ENCODE peak calls at places on chromosomes 7 and 10, in nine cellular contexts. E is CD4-positive, alpha-beta T cell; N is T-helper 2 cell; Z is NCI-H1048; S is C1 segment of cervical spinal cord; H is NCI-H774; Y is effector CD4-positive, alpha-beta T cell; O is dorsolateral prefrontal cortex; T is substantia nigra. B is an unnamed sample.

GRCh38 chr7:26343320-26343832 is 51.7 kb downstream of the SNX10 start:
- DNase-seq in E (no peak), N (no peak), Z (no peak), S (no peak), H (no peak), Y (no peak), O (no peak), T (no peak), B (no peak)

GRCh38 chr10:76433161-76434005 is 1002.0 kb downstream of the LRMDA start:
- DNase-seq in E (no peak), N (no peak), Z (no peak), S (no peak), H (peak; percentile 98), Y (no peak), O (no peak), T (no peak), B (no peak)

GRCh38 chr7:50229964-50230363 is 74.6 kb upstream of the IKZF1 start:
- DNase-seq in E (no peak), N (no peak), Z (no peak), S (no peak), H (no peak), Y (no peak), O (no peak), T (no peak), B (no peak)

GRCh38 chr7:21869785-21870402 is 75.8 kb downstream of the CDCA7L start:
- DNase-seq in E (no peak), N (no peak), Z (no peak), S (no peak), H (no peak), Y (no peak), O (no peak), T (no peak), B (no peak)

GRCh38 chr7:80711521-80711920 is 73.1 kb downstream of the CD36 start:
- DNase-seq in E (no peak), N (no peak), Z (no peak), S (no peak), H (no peak), Y (no peak), O (no peak), T (no peak), B (no peak)

GRCh38 chr7:47444376-47445098 is 137.4 kb downstream of the TNS3 start:
- DNase-seq in E (no peak), N (no peak), Z (no peak), S (no peak), H (peak; percentile 15), Y (no peak), O (no peak), T (no peak), B (no peak)

GRCh38 chr7:90181485-90181884 is 27.2 kb downstream of the STEAP1 start:
- DNase-seq in E (no peak), N (no peak), Z (no peak), S (no peak), H (no peak), Y (no peak), O (no peak), T (no peak), B (no peak)

GRCh38 chr7:148623586-148624282 is 33.2 kb downstream of the C7orf33 start:
- DNase-seq in E (no peak), N (no peak), Z (no peak), S (no peak), H (no peak), Y (no peak), O (no peak), T (no peak), B (no peak)

GRCh38 chr7:128379900-128380806 is 18.7 kb upstream of the PRRT4 start:
- DNase-seq in E (no peak), N (no peak), Z (no peak), S (no peak), H (no peak), Y (no peak), O (no peak), T (no peak), B (no peak)

GRCh38 chr7:117791877-117792780 is 81.1 kb downstream of the CTTNBP2 start:
- DNase-seq in E (no peak), N (no peak), Z (no peak), S (no peak), H (no peak), Y (no peak), O (no peak), T (no peak), B (no peak)

GRCh38 chr7:111954056-111954455 is 252.1 kb downstream of the DOCK4 start:
- DNase-seq in E (no peak), N (no peak), Z (no peak), S (no peak), H (no peak), Y (no peak), O (no peak), T (no peak), B (no peak)

GRCh38 chr10:42988517-42989395 is 88.1 kb upstream of the RET start:
- DNase-seq in E (no peak), N (no peak), Z (no peak), S (no peak), H (no peak), Y (no peak), O (peak; percentile 53), T (no peak), B (no peak)

GRCh38 chr7:47739301-47739870 is 157.5 kb upstream of the TNS3 start:
- DNase-seq in E (no peak), N (no peak), Z (no peak), S (no peak), H (no peak), Y (no peak), O (no peak), T (no peak), B (no peak)

GRCh38 chr10:97138777-97139317 is 46.9 kb downstream of the SLIT1 start:
- DNase-seq in E (no peak), N (no peak), Z (no peak), S (no peak), H (no peak), Y (no peak), O (no peak), T (no peak), B (no peak)

GRCh38 chr7:110372685-110373084 is 718.2 kb upstream of the LRRN3 start:
- DNase-seq in E (no peak), N (no peak), Z (no peak), S (no peak), H (no peak), Y (no peak), O (no peak), T (no peak), B (no peak)

GRCh38 chr7:6475433-6476186 is 27.9 kb upstream of the DAGLB start:
- DNase-seq in E (no peak), N (no peak), Z (no peak), S (no peak), H (no peak), Y (no peak), O (no peak), T (no peak), B (no peak)

GRCh38 chr7:129993275-129993674 is 40.5 kb upstream of the UBE2H start:
- DNase-seq in E (no peak), N (no peak), Z (no peak), S (no peak), H (no peak), Y (no peak), O (no peak), T (no peak), B (no peak)

GRCh38 chr7:115122388-115122787 is 200.5 kb downstream of the MDFIC start:
- DNase-seq in E (no peak), N (no peak), Z (no peak), S (no peak), H (no peak), Y (no peak), O (no peak), T (no peak), B (no peak)

GRCh38 chr10:6128591-6129383 is 40.0 kb downstream of the RBM17 start:
- DNase-seq in E (no peak), N (no peak), Z (no peak), S (no peak), H (no peak), Y (no peak), O (no peak), T (no peak), B (no peak)

GRCh38 chr7:23055582-23056178 is 41.8 kb upstream of the HYCC1 start:
- DNase-seq in E (peak; percentile 32), N (peak; percentile 31), Z (no peak), S (no peak), H (peak; percentile 54), Y (peak; percentile 39), O (no peak), T (no peak), B (peak; percentile 36)

GRCh38 chr10:49381111-49381900 is 14.6 kb downstream of the DRGX start:
- DNase-seq in E (no peak), N (no peak), Z (no peak), S (no peak), H (no peak), Y (no peak), O (no peak), T (no peak), B (no peak)

GRCh38 chr7:24290004-24290641 is 6.1 kb downstream of the NPY start:
- DNase-seq in E (no peak), N (no peak), Z (no peak), S (no peak), H (peak; percentile 28), Y (no peak), O (no peak), T (no peak), B (no peak)

GRCh38 chr10:98293550-98294269 is 25.7 kb upstream of the LOXL4 start:
- DNase-seq in E (no peak), N (no peak), Z (no peak), S (no peak), H (no peak), Y (no peak), O (no peak), T (no peak), B (no peak)

GRCh38 chr10:10193848-10194247 is 823.8 kb upstream of the CELF2 start:
- DNase-seq in E (no peak), N (no peak), Z (no peak), S (no peak), H (no peak), Y (no peak), O (no peak), T (no peak), B (no peak)

GRCh38 chr7:127783267-127783559 is 131.2 kb downstream of the SND1 start:
- DNase-seq in E (no peak), N (no peak), Z (no peak), S (no peak), H (no peak), Y (no peak), O (no peak), T (no peak), B (no peak)

GRCh38 chr7:31878875-31879274 is 191.3 kb downstream of the PDE1C start:
- DNase-seq in E (no peak), N (no peak), Z (no peak), S (no peak), H (no peak), Y (no peak), O (no peak), T (no peak), B (no peak)

GRCh38 chr10:7819126-7819470 is 793 bp downstream of the TAF3 start:
- DNase-seq in E (peak; percentile 5), N (no peak), Z (no peak), S (no peak), H (no peak), Y (no peak), O (peak; percentile 73), T (peak; percentile 33), B (peak; percentile 51)

GRCh38 chr7:5077740-5078139 is 32.1 kb downstream of the RBAK start:
- DNase-seq in E (no peak), N (no peak), Z (no peak), S (no peak), H (peak; percentile 46), Y (no peak), O (peak; percentile 42), T (no peak), B (peak; percentile 16)

GRCh38 chr10:79270471-79271246 is 76.6 kb upstream of the PPIF start:
- DNase-seq in E (no peak), N (no peak), Z (no peak), S (no peak), H (no peak), Y (no peak), O (no peak), T (no peak), B (no peak)

GRCh38 chr10:101545898-101546297 is 42.2 kb downstream of the POLL start:
- DNase-seq in E (no peak), N (no peak), Z (no peak), S (no peak), H (no peak), Y (no peak), O (no peak), T (no peak), B (no peak)

GRCh38 chr10:69864321-69864720 is 62.6 kb downstream of the COL13A1 start:
- DNase-seq in E (no peak), N (no peak), Z (no peak), S (no peak), H (no peak), Y (no peak), O (no peak), T (no peak), B (no peak)

B was measured in anterior cingulate cortex.